ENCODE peak calls at places on chromosome 7, in five cellular contexts. M is stimulated activated naive B cell treated with anti-CD40 and anti-IgM and Interleukin-4, amounts not matched to agents 10 μg/mL and 1 μg/mL and 100 μg/mL, for 72 hours; G is Peyer's patch; H is nucleus accumbens; P is RWPE2. D is an unnamed sample.

GRCh38 chr7:1457949-1458675 is 1.2 kb downstream of the MICALL2 start:
- DNase-seq in M (no peak), G (no peak), H (peak; percentile 48), P (no peak), D (no peak)

GRCh38 chr7:54544356-54545240 is 2.4 kb downstream of the VSTM2A start:
- DNase-seq in M (no peak), G (no peak), H (no peak), P (no peak), D (no peak)

GRCh38 chr7:55100172-55100961 is 81.5 kb downstream of the EGFR start:
- DNase-seq in M (no peak), G (peak; percentile 72), H (peak; percentile 32), P (no peak), D (no peak)

GRCh38 chr7:74183653-74184450 is 9.7 kb downstream of the EIF4H start:
- DNase-seq in M (no peak), G (peak; percentile 63), H (no peak), P (no peak), D (no peak)

GRCh38 chr7:135188298-135188984 is 17.9 kb upstream of the CYREN start:
- DNase-seq in M (peak; percentile 74), G (no peak), H (no peak), P (no peak), D (no peak)

GRCh38 chr7:134365341-134366054 is 48.8 kb upstream of the SLC35B4 start:
- DNase-seq in M (no peak), G (peak; percentile 72), H (no peak), P (no peak), D (no peak)

GRCh38 chr7:1234794-1235500 is 2.3 kb downstream of the UNCX start:
- DNase-seq in M (no peak), G (no peak), H (no peak), P (peak; percentile 56), D (no peak)

GRCh38 chr7:54390565-54390964 is 151.6 kb upstream of the VSTM2A start:
- DNase-seq in M (no peak), G (no peak), H (no peak), P (no peak), D (no peak)

GRCh38 chr7:116258734-116259133 is 48.4 kb downstream of the TES start:
- DNase-seq in M (no peak), G (peak; percentile 50), H (peak; percentile 9), P (no peak), D (no peak)

GRCh38 chr7:45943986-45944385 is 22.9 kb upstream of the IGFBP3 start:
- DNase-seq in M (no peak), G (no peak), H (no peak), P (no peak), D (no peak)

GRCh38 chr7:91837397-91838070 is 43.0 kb downstream of the MTERF1 start:
- DNase-seq in M (no peak), G (no peak), H (peak; percentile 12), P (no peak), D (no peak)

GRCh38 chr7:25847331-25848070 is 304.5 kb upstream of the NFE2L3 start:
- DNase-seq in M (no peak), G (no peak), H (no peak), P (no peak), D (no peak)

GRCh38 chr7:101488826-101489572 is 126.3 kb downstream of the COL26A1 start:
- DNase-seq in M (no peak), G (no peak), H (no peak), P (no peak), D (no peak)

GRCh38 chr7:140078392-140078791 is 15.6 kb upstream of the PARP12 start:
- DNase-seq in M (no peak), G (no peak), H (no peak), P (no peak), D (no peak)

GRCh38 chr7:128937647-128938523 is at the start of gene IRF5:
- DNase-seq in M (peak; percentile 68), G (peak; percentile 88), H (peak; percentile 36), P (peak; percentile 68), D (no peak)

GRCh38 chr7:80533287-80533686 is 21.4 kb upstream of the GNAT3 start:
- DNase-seq in M (no peak), G (no peak), H (no peak), P (no peak), D (no peak)

GRCh38 chr7:99167072-99167471 is 23.2 kb upstream of the SMURF1 start:
- DNase-seq in M (no peak), G (no peak), H (no peak), P (no peak), D (no peak)

D was measured in CD4-positive, alpha-beta T cell.